ENCODE peak calls at places on chromosomes 12 and 14, in eight cellular contexts. O is neural progenitor cell, K is GM23248, X is GM23338, H is HCT116, Q is SK-N-SH, I is PC-3, P is hepatocyte. B is an unnamed sample. For H3K27me3, the result is how much of the 10 kb centered on the place peaks cover.

GRCh38 chr14:38042356-38042755 is 165.3 kb upstream of the SSTR1 start:
- DNase-seq in H (peak), O (no peak), K (peak), P (peak), X (peak), Q (no peak), I (peak), B (no peak)

GRCh38 chr12:54945082-54945481 is 39.5 kb downstream of the TESPA1 start:
- DNase-seq in X (no peak), H (no peak), I (no peak), Q (no peak), O (no peak), P (no peak), K (peak), B (no peak)

GRCh38 chr12:133080051-133080618 is 588 bp upstream of the ZNF140 start:
- DNase-seq in X (peak), K (peak), I (peak), O (peak), H (no peak), P (peak), Q (peak), B (peak)

GRCh38 chr12:21248679-21249078 is 86.0 kb downstream of the SLCO1A2 start:
- DNase-seq in H (no peak), O (no peak), X (peak), P (peak), Q (peak), K (peak), I (peak), B (peak)

GRCh38 chr12:94818970-94819369 is 168.6 kb upstream of the TMCC3 start:
- DNase-seq in O (no peak), K (no peak), P (no peak), Q (no peak), I (no peak), X (no peak), H (no peak), B (no peak)

GRCh38 chr12:32051511-32052299 is 54.9 kb upstream of the BICD1 start:
- DNase-seq in H (peak), O (no peak), Q (no peak), I (peak), P (peak), K (peak), X (no peak), B (no peak)

GRCh38 chr12:123367511-123367910 is 2.9 kb upstream of the SBNO1 start:
- DNase-seq in X (no peak), P (no peak), I (no peak), K (no peak), Q (no peak), H (no peak), O (no peak), B (no peak)

GRCh38 chr14:81031488-81031887 is 76.1 kb downstream of the TSHR start:
- DNase-seq in Q (no peak), H (no peak), I (no peak), O (no peak), P (no peak), X (no peak), K (no peak), B (no peak)

GRCh38 chr12:95286713-95287112 is 69.1 kb downstream of the VEZT start:
- DNase-seq in O (no peak), Q (no peak), I (peak), X (no peak), K (no peak), P (no peak), H (no peak), B (no peak)

GRCh38 chr14:22472935-22473854 is 115.8 kb downstream of the DAD1 start:
- DNase-seq in H (peak), I (peak), K (peak), O (peak), Q (peak), X (peak), P (peak), B (peak)

GRCh38 chr12:88448337-88448944 is 131.8 kb downstream of the KITLG start:
- DNase-seq in P (no peak), H (no peak), I (no peak), X (no peak), Q (no peak), O (peak), K (no peak), B (no peak)

GRCh38 chr12:102736328-102736727 is 180.7 kb downstream of the PAH start:
- DNase-seq in Q (no peak), P (no peak), I (no peak), K (no peak), H (no peak), O (no peak), X (no peak), B (no peak)

GRCh38 chr12:27899151-27899661 is 73.3 kb downstream of the PTHLH start:
- DNase-seq in H (no peak), Q (no peak), I (peak), K (peak), O (no peak), P (peak), X (no peak), B (no peak)

GRCh38 chr14:96156804-96157760 is 47.6 kb upstream of the BDKRB2 start:
- DNase-seq in X (no peak), P (no peak), O (no peak), K (no peak), I (no peak), H (no peak), Q (peak), B (no peak)

GRCh38 chr14:25121342-25122129 is 71.6 kb upstream of the STXBP6 start:
- DNase-seq in X (peak), O (no peak), Q (no peak), K (peak), P (peak), H (no peak), I (no peak), B (no peak)

GRCh38 chr12:94898388-94898787 is 105.1 kb downstream of the NDUFA12 start:
- DNase-seq in Q (no peak), H (no peak), O (no peak), I (peak), K (no peak), X (peak), P (no peak), B (no peak)

GRCh38 chr12:57733928-57734327 is 4.6 kb downstream of the AGAP2 start:
- DNase-seq in I (no peak), Q (no peak), O (no peak), P (no peak), H (no peak), X (no peak), K (no peak), B (no peak)

GRCh38 chr12:30850684-30851083 is 75.9 kb upstream of the TSPAN11 start:
- DNase-seq in X (peak), O (no peak), H (no peak), K (no peak), P (no peak), Q (no peak), I (no peak), B (no peak)

GRCh38 chr12:95265765-95266164 is 48.2 kb downstream of the VEZT start:
- DNase-seq in X (peak), P (no peak), H (no peak), I (no peak), K (no peak), O (no peak), Q (no peak), B (no peak)

GRCh38 chr14:96056509-96057422 is 17.6 kb downstream of the C14orf132 start:
- DNase-seq in Q (peak), X (peak), I (peak), O (peak), H (no peak), K (no peak), P (no peak), B (no peak)

GRCh38 chr12:24845615-24846014 is 103.3 kb downstream of the BCAT1 start:
- DNase-seq in I (no peak), Q (no peak), X (no peak), K (peak), P (no peak), H (no peak), O (no peak), B (no peak)

GRCh38 chr12:108641446-108642268 is 8.0 kb upstream of the SELPLG start:
- DNase-seq in P (no peak), K (no peak), O (no peak), H (no peak), I (no peak), X (no peak), Q (no peak), B (no peak)

GRCh38 chr12:108635201-108635996 is 1.7 kb upstream of the SELPLG start:
- DNase-seq in H (no peak), Q (no peak), O (peak), X (no peak), K (no peak), I (no peak), P (no peak), B (peak)

GRCh38 chr14:22882529-22883190 is 362 bp upstream of the REM2 start:
- DNase-seq in O (peak), Q (peak), H (peak), I (peak), K (peak), X (peak), P (peak), B (no peak)

GRCh38 chr14:61267336-61267735 is 13.8 kb downstream of the TMEM30B start:
- DNase-seq in H (no peak), K (peak), Q (no peak), I (peak), O (no peak), X (no peak), P (no peak), B (no peak)

GRCh38 chr12:67986632-67987031 is 2.6 kb upstream of the IFNG-AS1 start:
- DNase-seq in H (no peak), X (no peak), I (no peak), Q (no peak), P (no peak), O (no peak), K (no peak), B (no peak)

GRCh38 chr12:57619434-57620244 is 8.4 kb downstream of the ARHGEF25 start:
- DNase-seq in X (peak), O (peak), I (no peak), Q (no peak), H (no peak), P (peak), K (no peak), B (no peak)

GRCh38 chr14:100107236-100107635 is 42.0 kb downstream of the EVL start:
- DNase-seq in H (no peak), O (no peak), Q (no peak), I (no peak), K (peak), X (no peak), P (no peak), B (no peak)

GRCh38 chr12:100986595-100987547 is 192.3 kb downstream of the ANO4 start:
- DNase-seq in H (no peak), I (no peak), K (peak), X (peak), P (no peak), Q (no peak), O (peak), B (no peak)

GRCh38 chr14:104979758-104980591 is 1.8 kb upstream of the AHNAK2 start:
- DNase-seq in X (no peak), K (no peak), O (no peak), P (peak), Q (peak), H (no peak), I (peak), B (no peak)

GRCh38 chr14:56118611-56119181 is 485 bp downstream of the PELI2 start:
- DNase-seq in Q (peak), X (peak), I (no peak), H (no peak), K (peak), P (peak), O (peak), B (no peak)

GRCh38 chr12:106893451-106893850 is 62.3 kb upstream of the TMEM263 start:
- DNase-seq in I (peak), H (no peak), Q (no peak), O (no peak), K (no peak), P (no peak), X (no peak), B (no peak)
- H3K27me3 ChIP-seq in I (under half), H (under half), Q (under half), O (under half), K (under half), P (under half), X (under half), B (under half)

GRCh38 chr14:69715725-69716482 is 51.0 kb upstream of the SRSF5 start:
- DNase-seq in O (no peak), Q (peak), K (peak), H (no peak), I (no peak), P (peak), X (no peak), B (no peak)

GRCh38 chr14:69716483-69717187 is 50.3 kb upstream of the SRSF5 start:
- DNase-seq in Q (no peak), H (no peak), K (peak), I (peak), P (peak), X (no peak), O (no peak), B (peak)

GRCh38 chr14:69713976-69714716 is 52.8 kb upstream of the SRSF5 start:
- DNase-seq in O (peak), P (no peak), Q (no peak), H (no peak), X (peak), K (no peak), I (no peak), B (no peak)

GRCh38 chr14:69720912-69721311 is 46.0 kb upstream of the SRSF5 start:
- DNase-seq in K (no peak), X (no peak), I (no peak), P (no peak), O (no peak), H (no peak), Q (no peak), B (no peak)

GRCh38 chr14:69719501-69719951 is 47.4 kb upstream of the SRSF5 start:
- DNase-seq in O (peak), K (peak), H (no peak), X (no peak), I (no peak), P (peak), Q (no peak), B (no peak)
- H3K27ac ChIP-seq in O (no peak), K (peak), H (no peak), X (no peak), I (no peak), P (peak), Q (no peak), B (no peak)

DNA sequence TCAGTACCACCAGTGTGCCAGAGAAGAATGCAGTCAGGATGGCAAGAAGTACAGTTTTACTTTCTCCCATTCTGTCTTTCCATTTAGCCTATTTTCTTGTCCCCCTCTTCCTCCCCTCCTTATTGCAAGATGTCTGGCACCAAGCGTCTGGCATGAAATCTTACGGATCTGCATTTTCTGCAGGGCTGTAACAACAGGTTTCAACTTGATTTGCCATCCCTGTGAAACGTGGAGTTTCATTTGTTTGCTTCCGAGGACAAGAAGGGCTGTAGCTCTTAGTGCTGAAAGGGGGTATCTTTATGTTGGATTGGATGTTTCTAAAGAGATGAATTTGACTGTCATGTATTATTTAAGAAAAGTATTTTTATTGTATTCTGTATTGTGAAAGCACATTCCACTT is 1110.6 kb downstream of the BCL11B start:
- DNase-seq in X (no peak), O (no peak), Q (no peak), H (no peak), K (no peak), I (no peak), P (no peak), B (no peak)
- TF ChIP-seq EZH2phosphoT487 in X (no peak), O (no peak), Q (no peak), H (no peak), K (no peak), I (no peak), P (no peak), B (no peak)

GRCh38 chr12:125185311-125185739 is 120.1 kb downstream of the AACS start:
- DNase-seq in X (peak), K (no peak), O (peak), P (peak), Q (no peak), H (no peak), I (no peak), B (no peak)
- H3K27me3 ChIP-seq in X (under half), K (under half), O (half or more), P (half or more), Q (under half), H (under half), I (half or more), B (under half)

DNA sequence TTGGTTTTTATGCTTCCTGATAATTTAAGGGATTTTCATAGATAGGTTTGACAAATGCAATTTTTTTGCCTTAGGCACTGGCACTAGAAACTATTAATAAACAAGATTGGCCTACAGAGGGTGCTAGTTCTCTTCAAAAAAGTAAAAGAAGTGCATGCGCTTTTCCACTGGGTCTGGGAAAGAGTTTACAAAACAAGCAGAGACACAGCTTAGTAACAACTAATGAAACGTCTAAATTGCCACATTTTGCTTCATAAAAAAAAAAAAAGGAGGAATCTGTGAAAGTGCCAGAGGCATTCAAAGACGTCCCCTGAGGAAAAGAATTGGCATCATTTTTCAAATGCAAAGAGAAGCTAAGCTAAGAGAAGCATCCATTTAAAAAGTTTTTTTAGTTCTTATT is 58.3 kb upstream of the EEA1 start:
- DNase-seq in I (peak), H (peak), Q (peak), O (peak), P (peak), K (peak), X (peak), B (peak)
- H3K27ac ChIP-seq in I (no peak), H (no peak), Q (peak), O (no peak), P (peak), K (no peak), X (no peak), B (peak)